ENCODE peak calls at places on chromosomes 12 and 14, in eight cellular contexts. U is activated CD8-positive, alpha-beta memory T cell treated with anti-CD3 and anti-CD28 coated beads for 48 hours; Q is lower leg skin; S is SK-N-SH; G is NCI-H1105; T is neural crest cell; H is D341Med; C is HT1080. I is an unnamed sample.

GRCh38 chr12:65208957-65209654 is 39.7 kb downstream of the LEMD3 start:
- DNase-seq in U (no peak), Q (no peak), S (peak; percentile 2), G (no peak), T (no peak), H (no peak), C (no peak), I (no peak)

GRCh38 chr12:2336409-2336829 is 283.6 kb downstream of the CACNA1C start:
- DNase-seq in U (no peak), Q (no peak), S (no peak), G (no peak), T (no peak), H (no peak), C (peak; percentile 94), I (no peak)

GRCh38 chr12:6124411-6125151 is at the start of gene VWF:
- DNase-seq in U (no peak), Q (peak; percentile 75), S (no peak), G (no peak), T (no peak), H (no peak), C (no peak), I (peak; percentile 31)

GRCh38 chr12:121804417-121805111 is 755 bp downstream of the SETD1B start:
- DNase-seq in U (no peak), Q (peak; percentile 88), S (peak; percentile 61), G (no peak), T (no peak), H (peak; percentile 48), C (no peak), I (peak; percentile 56)

GRCh38 chr12:98618952-98619351 is 25.5 kb downstream of the SLC25A3 start:
- DNase-seq in U (no peak), Q (no peak), S (no peak), G (no peak), T (no peak), H (no peak), C (no peak), I (no peak)

GRCh38 chr12:13630354-13630753 is 351.0 kb downstream of the GRIN2B start:
- DNase-seq in U (no peak), Q (no peak), S (no peak), G (no peak), T (no peak), H (no peak), C (no peak), I (no peak)

GRCh38 chr12:107144990-107145389 is 51.6 kb upstream of the CRY1 start:
- DNase-seq in U (no peak), Q (no peak), S (no peak), G (no peak), T (no peak), H (no peak), C (peak; percentile 61), I (peak; percentile 53)

GRCh38 chr12:12534975-12535374 is 27.7 kb downstream of the DUSP16 start:
- DNase-seq in U (no peak), Q (no peak), S (no peak), G (peak; percentile 55), T (no peak), H (no peak), C (no peak), I (no peak)

GRCh38 chr12:31325524-31325875 is 450 bp downstream of the SINHCAF start:
- DNase-seq in U (no peak), Q (peak; percentile 87), S (no peak), G (no peak), T (no peak), H (peak; percentile 54), C (no peak), I (peak; percentile 60)

GRCh38 chr12:92235703-92236472 is 90.2 kb upstream of the BTG1 start:
- DNase-seq in U (no peak), Q (no peak), S (no peak), G (no peak), T (no peak), H (no peak), C (no peak), I (no peak)

GRCh38 chr12:115472852-115473251 is 788.9 kb upstream of the TBX3 start:
- DNase-seq in U (no peak), Q (no peak), S (no peak), G (no peak), T (no peak), H (no peak), C (no peak), I (no peak)

GRCh38 chr14:101502761-101503392 is 58.4 kb upstream of the DIO3 start:
- DNase-seq in U (no peak), Q (peak; percentile 72), S (no peak), G (no peak), T (no peak), H (no peak), C (no peak), I (no peak)

GRCh38 chr12:26971963-26972362 is 33.7 kb downstream of the FGFR1OP2 start:
- DNase-seq in U (peak; percentile 23), Q (no peak), S (no peak), G (no peak), T (no peak), H (no peak), C (no peak), I (no peak)

GRCh38 chr12:54033980-54034783 is 1.3 kb downstream of the HOXC5 start:
- DNase-seq in U (no peak), Q (no peak), S (peak; percentile 83), G (no peak), T (no peak), H (no peak), C (no peak), I (no peak)

GRCh38 chr12:2248087-2248900 is 195.5 kb downstream of the CACNA1C start:
- DNase-seq in U (no peak), Q (no peak), S (peak; percentile 47), G (no peak), T (no peak), H (no peak), C (no peak), I (no peak)

GRCh38 chr14:105166571-105167302 is 1.8 kb downstream of the JAG2 start:
- DNase-seq in U (no peak), Q (no peak), S (no peak), G (peak; percentile 39), T (no peak), H (no peak), C (no peak), I (no peak)

GRCh38 chr14:31449971-31450610 is 7.2 kb downstream of the DTD2 start:
- DNase-seq in U (no peak), Q (no peak), S (peak; percentile 65), G (peak; percentile 4), T (no peak), H (peak; percentile 39), C (peak; percentile 28), I (peak; percentile 37)

GRCh38 chr12:125650587-125650986 is 585.4 kb downstream of the AACS start:
- DNase-seq in U (no peak), Q (no peak), S (no peak), G (no peak), T (no peak), H (no peak), C (no peak), I (no peak)

GRCh38 chr14:46488374-46488773 is 163.2 kb downstream of the RPL10L start:
- DNase-seq in U (no peak), Q (no peak), S (no peak), G (no peak), T (no peak), H (no peak), C (peak; percentile 16), I (no peak)

GRCh38 chr12:19066471-19067001 is 63.0 kb upstream of the PLEKHA5 start:
- DNase-seq in U (no peak), Q (no peak), S (no peak), G (no peak), T (no peak), H (no peak), C (no peak), I (peak; percentile 89)

GRCh38 chr12:116559330-116560080 is at the start of gene MAP1LC3B2:
- DNase-seq in U (peak; percentile 68), Q (peak; percentile 92), S (no peak), G (no peak), T (peak; percentile 12), H (no peak), C (peak; percentile 95), I (no peak)

GRCh38 chr12:263574-263973 is 938 bp upstream of the SLC6A13 start:
- DNase-seq in U (no peak), Q (no peak), S (no peak), G (no peak), T (no peak), H (no peak), C (peak; percentile 53), I (peak; percentile 62)

GRCh38 chr14:68412505-68413496 is 380.1 kb downstream of the ZFP36L1 start:
- DNase-seq in U (no peak), Q (no peak), S (no peak), G (no peak), T (no peak), H (no peak), C (peak; percentile 26), I (no peak)

GRCh38 chr14:63200767-63201166 is 3.5 kb upstream of the RHOJ start:
- DNase-seq in U (no peak), Q (no peak), S (no peak), G (no peak), T (no peak), H (no peak), C (peak; percentile 37), I (no peak)

GRCh38 chr14:59360923-59361794 is 104.0 kb downstream of the GPR135 start:
- DNase-seq in U (no peak), Q (peak; percentile 89), S (peak; percentile 62), G (peak; percentile 94), T (no peak), H (no peak), C (peak; percentile 93), I (no peak)

GRCh38 chr12:103505371-103506236 is 9.8 kb upstream of the C12orf42 start:
- DNase-seq in U (no peak), Q (no peak), S (no peak), G (no peak), T (no peak), H (no peak), C (peak; percentile 76), I (no peak)

GRCh38 chr14:28754209-28754985 is 12.2 kb upstream of the FOXG1 start:
- DNase-seq in U (no peak), Q (no peak), S (peak; percentile 58), G (peak; percentile 47), T (no peak), H (peak; percentile 50), C (peak; percentile 55), I (peak; percentile 83)

I was measured in NCI-H82.